ENCODE peak calls at places on chromosome 6, in four cellular contexts. T is transverse colon, F is cardiac septum, R is kidney tubule cell. S is an unnamed sample.

GRCh38 chr6:64254558-64254957 is 619.0 kb downstream of the PHF3 start:
- DNase-seq in F (no peak), T (no peak), R (no peak), S (no peak)

GRCh38 chr6:40251609-40252008 is 317.3 kb upstream of the MOCS1 start:
- DNase-seq in T (peak; percentile 8), F (no peak), R (peak; percentile 50), S (no peak)

GRCh38 chr6:168157272-168158007 is 78.4 kb upstream of the FRMD1 start:
- DNase-seq in R (peak; percentile 60), T (no peak), F (no peak), S (peak; percentile 9)

GRCh38 chr6:116159782-116160524 is 34.0 kb upstream of the COL10A1 start:
- DNase-seq in R (no peak), F (no peak), T (no peak), S (no peak)

GRCh38 chr6:36616888-36617521 is 22.8 kb downstream of the SRSF3 start:
- DNase-seq in T (peak; percentile 80), R (peak; percentile 87), F (peak; percentile 73), S (peak; percentile 59)

GRCh38 chr6:150835620-150836019 is 29.9 kb upstream of the MTHFD1L start:
- DNase-seq in F (no peak), R (peak; percentile 68), T (no peak), S (no peak)

GRCh38 chr6:163354779-163355431 is 59.6 kb upstream of the QKI start:
- DNase-seq in F (no peak), R (peak; percentile 67), T (no peak), S (no peak)

GRCh38 chr6:11083491-11083890 is 10.1 kb upstream of the SMIM13 start:
- DNase-seq in T (no peak), R (peak; percentile 24), F (no peak), S (no peak)

GRCh38 chr6:105596284-105596755 is 193.4 kb upstream of the PREP start:
- DNase-seq in R (peak; percentile 97), T (no peak), F (no peak), S (no peak)

S was measured in mucosa of gallbladder.